ENCODE peak calls at places on chromosomes 5 and 9, in eight cellular contexts. Z is ecto neural progenitor cell, L is NT2/D1, E is aorta, B is hippocampal formation, J is adipocyte, N is T-cell, U is GM12865. O is an unnamed sample.

GRCh38 chr5:138668451-138668850 is 84.8 kb upstream of the CTNNA1 start:
- DNase-seq in L (no peak), J (no peak), B (no peak), N (no peak), Z (no peak), U (peak), E (no peak), O (no peak)

GRCh38 chr9:4113711-4114110 is 186.2 kb downstream of the GLIS3 start:
- DNase-seq in U (no peak), J (no peak), N (no peak), B (no peak), Z (no peak), L (no peak), E (no peak), O (no peak)

GRCh38 chr9:92508018-92508417 is 25.7 kb upstream of the ASPN start:
- DNase-seq in B (no peak), J (no peak), L (no peak), U (no peak), E (no peak), Z (no peak), N (no peak), O (no peak)

GRCh38 chr5:71586052-71586940 is 844 bp upstream of the MCCC2 start:
- DNase-seq in Z (no peak), E (no peak), L (no peak), U (peak), J (no peak), B (no peak), N (no peak), O (no peak)

GRCh38 chr5:133238426-133239205 is 186.8 kb downstream of the HSPA4 start:
- DNase-seq in U (no peak), B (no peak), L (no peak), E (no peak), J (no peak), N (no peak), Z (no peak), O (no peak)

GRCh38 chr5:180213256-180213600 is 4.2 kb upstream of the RASGEF1C start:
- DNase-seq in N (no peak), L (no peak), U (no peak), J (no peak), E (no peak), B (no peak), Z (no peak), O (no peak)

GRCh38 chr5:91499943-91500531 is 116.9 kb upstream of the ARRDC3 start:
- DNase-seq in B (no peak), L (peak), Z (no peak), U (peak), E (no peak), N (no peak), J (peak), O (no peak)

GRCh38 chr5:172443441-172444109 is 10.8 kb downstream of the SH3PXD2B start:
- DNase-seq in E (peak), J (peak), B (no peak), Z (no peak), N (no peak), L (no peak), U (no peak), O (no peak)

GRCh38 chr9:84002344-84002743 is 21.7 kb downstream of the RMI1 start:
- DNase-seq in J (peak), L (no peak), U (peak), B (no peak), Z (no peak), E (no peak), N (no peak), O (no peak)

GRCh38 chr5:64040496-64040895 is 78.3 kb upstream of the HTR1A start:
- DNase-seq in U (no peak), L (no peak), J (no peak), B (no peak), E (no peak), Z (no peak), N (no peak), O (no peak)

GRCh38 chr5:33781286-33781685 is 110.5 kb downstream of the ADAMTS12 start:
- DNase-seq in E (no peak), L (no peak), Z (no peak), J (peak), B (no peak), U (peak), N (no peak), O (no peak)

GRCh38 chr9:5442400-5443011 is 4.8 kb upstream of the PLGRKT start:
- DNase-seq in L (peak), B (peak), Z (no peak), U (peak), E (no peak), J (peak), N (no peak), O (no peak)

GRCh38 chr9:124348363-124348762 is 66.9 kb downstream of the PSMB7 start:
- DNase-seq in B (no peak), N (no peak), L (no peak), Z (no peak), J (no peak), U (no peak), E (no peak), O (no peak)

GRCh38 chr5:115838885-115839518 is 2.4 kb downstream of the ATG12 start:
- DNase-seq in N (no peak), U (peak), L (no peak), J (peak), Z (no peak), B (no peak), E (no peak), O (no peak)

O was measured in GM19239.